ENCODE peak calls at places on chromosomes 4 and X, in eight cellular contexts. A is body of pancreas, X is transverse colon, J is stomach, U is suprapubic skin, E is sigmoid colon, S is IMR-90, Z is spleen. V is an unnamed sample.

GRCh38 chr4:3471886-3472285 is 8.8 kb downstream of the DOK7 start:
- DNase-seq in A (no peak), X (no peak), J (no peak), U (no peak), E (no peak), S (no peak), Z (peak), V (no peak)

GRCh38 chrX:39484159-39484558 is 613.6 kb downstream of the BCOR start:
- DNase-seq in A (no peak), X (no peak), J (no peak), U (no peak), E (no peak), S (no peak), Z (no peak), V (no peak)

GRCh38 chrX:39002466-39002865 is 201.2 kb downstream of the MID1IP1 start:
- DNase-seq in A (no peak), X (no peak), J (no peak), U (no peak), E (no peak), S (no peak), Z (no peak), V (no peak)

GRCh38 chr4:85200106-85200505 is 233.6 kb upstream of the WDFY3 start:
- DNase-seq in A (no peak), X (no peak), J (no peak), U (no peak), E (no peak), S (no peak), Z (no peak), V (no peak)

GRCh38 chr4:152690706-152691651 is 11.2 kb upstream of the TMEM154 start:
- DNase-seq in A (no peak), X (no peak), J (no peak), U (no peak), E (no peak), S (no peak), Z (no peak), V (no peak)

GRCh38 chrX:149825424-149825823 is 43.7 kb downstream of the MAGEA9 start:
- DNase-seq in A (peak), X (peak), J (no peak), U (no peak), E (no peak), S (no peak), Z (peak), V (no peak)

GRCh38 chr4:169120624-169121023 is 110.6 kb upstream of the CBR4 start:
- DNase-seq in A (no peak), X (no peak), J (no peak), U (no peak), E (no peak), S (no peak), Z (no peak), V (no peak)

GRCh38 chr4:98150092-98150761 is 7.0 kb upstream of the STPG2 start:
- DNase-seq in A (no peak), X (no peak), J (no peak), U (no peak), E (no peak), S (peak), Z (no peak), V (no peak)

GRCh38 chr4:122758033-122758432 is 25.5 kb downstream of the BBS12 start:
- DNase-seq in A (no peak), X (peak), J (no peak), U (no peak), E (no peak), S (peak), Z (no peak), V (no peak)

GRCh38 chr4:751676-752075 is 46.0 kb downstream of the PCGF3 start:
- DNase-seq in A (no peak), X (no peak), J (no peak), U (no peak), E (no peak), S (no peak), Z (no peak), V (no peak)

GRCh38 chrX:26783512-26784225 is 567.7 kb downstream of the MAGEB5 start:
- DNase-seq in A (peak), X (no peak), J (peak), U (no peak), E (no peak), S (peak), Z (peak), V (no peak)

GRCh38 chr4:94603170-94603747 is 151.5 kb downstream of the PDLIM5 start:
- DNase-seq in A (no peak), X (no peak), J (no peak), U (no peak), E (no peak), S (peak), Z (no peak), V (no peak)

GRCh38 chrX:119374736-119375135 is 24.4 kb upstream of the SLC25A43 start:
- DNase-seq in A (no peak), X (no peak), J (no peak), U (no peak), E (no peak), S (peak), Z (no peak), V (no peak)

GRCh38 chr4:71188197-71188625 is 150.6 kb upstream of the SLC4A4 start:
- DNase-seq in A (no peak), X (no peak), J (no peak), U (no peak), E (no peak), S (no peak), Z (no peak), V (no peak)

GRCh38 chr4:31620476-31620875 is 900.3 kb downstream of the PCDH7 start:
- DNase-seq in A (no peak), X (no peak), J (no peak), U (no peak), E (no peak), S (no peak), Z (no peak), V (no peak)

GRCh38 chr4:1872918-1873269 is 1.7 kb downstream of the NSD2 start:
- DNase-seq in A (no peak), X (no peak), J (no peak), U (no peak), E (no peak), S (peak), Z (no peak), V (no peak)

GRCh38 chr4:158649111-158649680 is 22.5 kb downstream of the C4orf46 start:
- DNase-seq in A (no peak), X (no peak), J (no peak), U (no peak), E (no peak), S (no peak), Z (no peak), V (no peak)

GRCh38 chr4:110609044-110609750 is 13.7 kb downstream of the PITX2 start:
- DNase-seq in A (no peak), X (no peak), J (no peak), U (no peak), E (no peak), S (no peak), Z (no peak), V (no peak)

GRCh38 chr4:109434007-109434792 is 585 bp downstream of the SEC24B start:
- DNase-seq in A (peak), X (peak), J (peak), U (peak), E (peak), S (peak), Z (no peak), V (peak)

GRCh38 chr4:90486346-90486745 is 359.2 kb downstream of the CCSER1 start:
- DNase-seq in A (no peak), X (no peak), J (no peak), U (no peak), E (no peak), S (no peak), Z (no peak), V (no peak)

GRCh38 chr4:87057835-87058234 is 123.0 kb downstream of the AFF1 start:
- DNase-seq in A (no peak), X (no peak), J (no peak), U (no peak), E (no peak), S (peak), Z (no peak), V (no peak)
- H3K27ac ChIP-seq in A (no peak), X (peak), J (peak), U (peak), E (peak), S (peak), Z (peak), V (no peak)

GRCh38 chr4:41360214-41360910 is 103.6 kb downstream of the UCHL1 start:
- DNase-seq in A (peak), X (peak), J (peak), U (no peak), E (peak), S (peak), Z (peak), V (peak)
- TF ChIP-seq CTCF in A (no peak), X (no peak), J (no peak), U (no peak), E (no peak), S (no peak), Z (no peak), V (no peak)

GRCh38 chr4:141220655-141221605 is at the start of gene ZNF330:
- DNase-seq in A (peak), X (peak), J (peak), U (peak), E (peak), S (peak), Z (peak), V (peak)
- TF ChIP-seq POLR2A in A (peak), X (peak), J (peak), U (peak), E (peak), S (peak), Z (peak), V (peak)

DNA sequence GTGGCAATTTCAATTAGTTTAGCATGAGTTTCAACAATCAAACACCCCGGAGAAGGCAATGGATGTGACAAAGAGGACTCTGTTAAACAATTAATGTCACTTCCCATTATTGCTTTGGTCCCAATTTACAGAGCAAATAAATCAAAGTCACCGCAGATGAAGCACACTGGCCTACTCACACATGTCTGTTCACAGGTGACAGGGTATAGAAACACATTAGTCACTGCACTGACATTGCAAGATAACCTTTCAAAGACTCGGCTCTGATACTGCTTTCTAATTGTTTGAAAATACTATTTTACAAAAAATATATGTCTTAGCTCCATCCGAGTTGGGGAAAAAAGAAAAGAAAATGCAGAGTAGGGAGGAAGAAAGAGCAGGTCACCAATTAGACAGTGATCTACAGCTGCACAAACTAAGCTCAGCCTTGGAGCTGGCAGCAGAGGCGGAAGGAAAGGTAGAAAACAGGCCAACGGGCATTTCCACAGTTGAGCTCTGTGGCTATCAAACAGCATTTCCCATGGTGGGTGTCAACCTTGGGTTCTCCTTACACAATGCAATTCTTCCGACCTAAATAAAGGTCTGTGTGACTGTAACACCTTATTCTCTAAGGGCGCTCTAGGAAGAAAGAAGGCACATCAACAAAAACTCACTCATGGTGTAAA is 53.9 kb downstream of the PPARGC1A start:
- DNase-seq in A (no peak), X (no peak), J (no peak), U (no peak), E (no peak), S (no peak), Z (no peak), V (no peak)
- H3K27ac ChIP-seq in A (no peak), X (no peak), J (no peak), U (no peak), E (no peak), S (no peak), Z (no peak), V (no peak)